ENCODE peak calls at places on chromosomes 13 and 19, in six cellular contexts. One of them, this sample, is unnamed.

GRCh38 chr19:6066661-6067646 is 43.3 kb downstream of the RFX2 start:
- DNase-seq in naive thymus-derived CD8-positive, alpha-beta T cell: peak
- DNase-seq in iPS-NIHi11: peak
- DNase-seq in colonic mucosa: peak
- DNase-seq in NB4: peak
- DNase-seq in nucleus accumbens: peak
- DNase-seq in this sample: peak

GRCh38 chr13:52906122-52906903 is 57.9 kb upstream of the PCDH8 start:
- DNase-seq in naive thymus-derived CD8-positive, alpha-beta T cell: no peak
- DNase-seq in iPS-NIHi11: no peak
- DNase-seq in NB4: no peak
- DNase-seq in nucleus accumbens: no peak
- DNase-seq in colonic mucosa: no peak
- DNase-seq in this sample: peak

GRCh38 chr19:50203281-50204080 is at the start of gene MYH14:
- DNase-seq in colonic mucosa: peak
- DNase-seq in iPS-NIHi11: peak
- DNase-seq in naive thymus-derived CD8-positive, alpha-beta T cell: no peak
- DNase-seq in NB4: no peak
- DNase-seq in nucleus accumbens: peak
- DNase-seq in this sample: peak

GRCh38 chr19:39144487-39145071 is 19.0 kb downstream of the PAK4 start:
- DNase-seq in naive thymus-derived CD8-positive, alpha-beta T cell: no peak
- DNase-seq in nucleus accumbens: no peak
- DNase-seq in iPS-NIHi11: no peak
- DNase-seq in colonic mucosa: peak
- DNase-seq in NB4: no peak
- DNase-seq in this sample: no peak

GRCh38 chr19:43300876-43301765 is 31.8 kb upstream of the PSG9 start:
- DNase-seq in naive thymus-derived CD8-positive, alpha-beta T cell: no peak
- DNase-seq in colonic mucosa: no peak
- DNase-seq in nucleus accumbens: no peak
- DNase-seq in iPS-NIHi11: no peak
- DNase-seq in NB4: no peak
- DNase-seq in this sample: no peak

GRCh38 chr19:6069268-6069771 is 41.0 kb downstream of the RFX2 start:
- DNase-seq in naive thymus-derived CD8-positive, alpha-beta T cell: no peak
- DNase-seq in NB4: no peak
- DNase-seq in iPS-NIHi11: no peak
- DNase-seq in colonic mucosa: peak
- DNase-seq in nucleus accumbens: no peak
- DNase-seq in this sample: no peak

GRCh38 chr19:38826856-38827551 is 4.6 kb downstream of the ECH1 start:
- DNase-seq in nucleus accumbens: no peak
- DNase-seq in NB4: no peak
- DNase-seq in naive thymus-derived CD8-positive, alpha-beta T cell: no peak
- DNase-seq in iPS-NIHi11: no peak
- DNase-seq in colonic mucosa: no peak
- DNase-seq in this sample: no peak

GRCh38 chr19:49553451-49554271 is 25.9 kb downstream of the RCN3 start:
- DNase-seq in nucleus accumbens: no peak
- DNase-seq in NB4: no peak
- DNase-seq in naive thymus-derived CD8-positive, alpha-beta T cell: no peak
- DNase-seq in colonic mucosa: peak
- DNase-seq in iPS-NIHi11: no peak
- DNase-seq in this sample: no peak

GRCh38 chr19:34733266-34733825 is 697 bp upstream of the ZNF181 start:
- DNase-seq in colonic mucosa: no peak
- DNase-seq in iPS-NIHi11: peak
- DNase-seq in naive thymus-derived CD8-positive, alpha-beta T cell: no peak
- DNase-seq in NB4: peak
- DNase-seq in nucleus accumbens: no peak
- DNase-seq in this sample: no peak

This sample was measured in retina.